ENCODE peak calls at places on chromosomes 7 and 10, in ten cellular contexts. One of them, this sample, is unnamed.

GRCh38 chr10:124541076-124541903 is 79.7 kb downstream of the LHPP start:
- DNase-seq in tibial nerve: no peak
- DNase-seq in suprapubic skin: no peak
- DNase-seq in Peyer's patch: no peak
- DNase-seq in uterus: no peak
- DNase-seq in adrenal gland: no peak
- DNase-seq in heart left ventricle: peak
- DNase-seq in prostate gland: no peak
- DNase-seq in HCT116: no peak
- DNase-seq in GM12891: no peak
- DNase-seq in this sample: peak

GRCh38 chr10:80271416-80271815 is 18.0 kb downstream of the MAT1A start:
- DNase-seq in suprapubic skin: no peak
- DNase-seq in uterus: no peak
- DNase-seq in prostate gland: no peak
- DNase-seq in HCT116: no peak
- DNase-seq in heart left ventricle: no peak
- DNase-seq in adrenal gland: no peak
- DNase-seq in Peyer's patch: no peak
- DNase-seq in GM12891: no peak
- DNase-seq in tibial nerve: no peak
- DNase-seq in this sample: no peak

GRCh38 chr7:322708-323111 is 32.7 kb downstream of the FOXL3 start:
- DNase-seq in uterus: no peak
- DNase-seq in Peyer's patch: no peak
- DNase-seq in tibial nerve: no peak
- DNase-seq in adrenal gland: no peak
- DNase-seq in prostate gland: no peak
- DNase-seq in suprapubic skin: no peak
- DNase-seq in heart left ventricle: peak
- DNase-seq in GM12891: no peak
- DNase-seq in HCT116: no peak
- DNase-seq in this sample: no peak

GRCh38 chr10:4541292-4541691 is 284.7 kb upstream of the AKR1E2 start:
- DNase-seq in uterus: no peak
- DNase-seq in heart left ventricle: no peak
- DNase-seq in adrenal gland: no peak
- DNase-seq in prostate gland: peak
- DNase-seq in tibial nerve: no peak
- DNase-seq in HCT116: peak
- DNase-seq in Peyer's patch: no peak
- DNase-seq in GM12891: no peak
- DNase-seq in suprapubic skin: no peak
- DNase-seq in this sample: no peak

GRCh38 chr7:50696810-50697582 is 85.7 kb downstream of the GRB10 start:
- DNase-seq in tibial nerve: no peak
- DNase-seq in suprapubic skin: no peak
- DNase-seq in GM12891: no peak
- DNase-seq in heart left ventricle: no peak
- DNase-seq in prostate gland: no peak
- DNase-seq in Peyer's patch: no peak
- DNase-seq in uterus: no peak
- DNase-seq in HCT116: peak
- DNase-seq in adrenal gland: no peak
- DNase-seq in this sample: peak

GRCh38 chr10:85643171-85643838 is 723.3 kb downstream of the GRID1 start:
- DNase-seq in suprapubic skin: no peak
- DNase-seq in HCT116: no peak
- DNase-seq in Peyer's patch: no peak
- DNase-seq in adrenal gland: no peak
- DNase-seq in GM12891: no peak
- DNase-seq in heart left ventricle: no peak
- DNase-seq in tibial nerve: no peak
- DNase-seq in prostate gland: no peak
- DNase-seq in uterus: no peak
- DNase-seq in this sample: no peak

GRCh38 chr7:98394377-98394836 is 6.5 kb downstream of the BAIAP2L1 start:
- DNase-seq in uterus: no peak
- DNase-seq in Peyer's patch: no peak
- DNase-seq in tibial nerve: no peak
- DNase-seq in GM12891: no peak
- DNase-seq in adrenal gland: peak
- DNase-seq in prostate gland: no peak
- DNase-seq in suprapubic skin: no peak
- DNase-seq in heart left ventricle: no peak
- DNase-seq in HCT116: peak
- DNase-seq in this sample: no peak

GRCh38 chr7:36905836-36906235 is 181.5 kb upstream of the AOAH start:
- DNase-seq in GM12891: no peak
- DNase-seq in Peyer's patch: no peak
- DNase-seq in heart left ventricle: no peak
- DNase-seq in adrenal gland: no peak
- DNase-seq in tibial nerve: no peak
- DNase-seq in HCT116: no peak
- DNase-seq in suprapubic skin: no peak
- DNase-seq in uterus: no peak
- DNase-seq in prostate gland: no peak
- DNase-seq in this sample: no peak

GRCh38 chr10:84659027-84659426 is 330.6 kb downstream of the CCSER2 start:
- DNase-seq in Peyer's patch: no peak
- DNase-seq in HCT116: no peak
- DNase-seq in GM12891: no peak
- DNase-seq in heart left ventricle: no peak
- DNase-seq in suprapubic skin: no peak
- DNase-seq in prostate gland: no peak
- DNase-seq in tibial nerve: no peak
- DNase-seq in adrenal gland: no peak
- DNase-seq in uterus: no peak
- DNase-seq in this sample: no peak

GRCh38 chr7:108684629-108685028 is 115.0 kb downstream of the DNAJB9 start:
- DNase-seq in HCT116: peak
- DNase-seq in adrenal gland: no peak
- DNase-seq in prostate gland: no peak
- DNase-seq in Peyer's patch: no peak
- DNase-seq in uterus: no peak
- DNase-seq in suprapubic skin: no peak
- DNase-seq in heart left ventricle: no peak
- DNase-seq in tibial nerve: no peak
- DNase-seq in GM12891: no peak
- DNase-seq in this sample: no peak

GRCh38 chr10:7984896-7985295 is 69.6 kb upstream of the GATA3 start:
- DNase-seq in prostate gland: no peak
- DNase-seq in adrenal gland: no peak
- DNase-seq in HCT116: no peak
- DNase-seq in tibial nerve: no peak
- DNase-seq in heart left ventricle: no peak
- DNase-seq in Peyer's patch: no peak
- DNase-seq in uterus: no peak
- DNase-seq in GM12891: no peak
- DNase-seq in suprapubic skin: no peak
- DNase-seq in this sample: peak

GRCh38 chr10:36515313-36515712 is 610.1 kb upstream of the ANKRD30A start:
- DNase-seq in prostate gland: no peak
- DNase-seq in HCT116: no peak
- DNase-seq in Peyer's patch: no peak
- DNase-seq in uterus: no peak
- DNase-seq in GM12891: no peak
- DNase-seq in suprapubic skin: no peak
- DNase-seq in heart left ventricle: no peak
- DNase-seq in adrenal gland: no peak
- DNase-seq in tibial nerve: no peak
- DNase-seq in this sample: no peak

GRCh38 chr7:50321678-50322077 is 17.2 kb downstream of the IKZF1 start:
- DNase-seq in adrenal gland: no peak
- DNase-seq in uterus: no peak
- DNase-seq in prostate gland: no peak
- DNase-seq in tibial nerve: no peak
- DNase-seq in GM12891: no peak
- DNase-seq in HCT116: no peak
- DNase-seq in Peyer's patch: no peak
- DNase-seq in heart left ventricle: no peak
- DNase-seq in suprapubic skin: no peak
- DNase-seq in this sample: no peak

GRCh38 chr7:98603010-98603777 is 13.9 kb upstream of the NPTX2 start:
- DNase-seq in heart left ventricle: no peak
- DNase-seq in tibial nerve: no peak
- DNase-seq in adrenal gland: no peak
- DNase-seq in prostate gland: no peak
- DNase-seq in HCT116: no peak
- DNase-seq in GM12891: no peak
- DNase-seq in Peyer's patch: no peak
- DNase-seq in uterus: no peak
- DNase-seq in suprapubic skin: no peak
- DNase-seq in this sample: no peak

GRCh38 chr10:6171891-6172354 is 30.8 kb upstream of the PFKFB3 start:
- DNase-seq in uterus: no peak
- DNase-seq in heart left ventricle: peak
- DNase-seq in adrenal gland: peak
- DNase-seq in tibial nerve: no peak
- DNase-seq in Peyer's patch: peak
- DNase-seq in GM12891: no peak
- DNase-seq in prostate gland: no peak
- DNase-seq in suprapubic skin: peak
- DNase-seq in HCT116: no peak
- DNase-seq in this sample: no peak

GRCh38 chr10:11602919-11603523 is 8.4 kb downstream of the USP6NL start:
- DNase-seq in uterus: no peak
- DNase-seq in Peyer's patch: no peak
- DNase-seq in tibial nerve: no peak
- DNase-seq in suprapubic skin: no peak
- DNase-seq in adrenal gland: no peak
- DNase-seq in HCT116: peak
- DNase-seq in GM12891: no peak
- DNase-seq in prostate gland: no peak
- DNase-seq in heart left ventricle: no peak
- DNase-seq in this sample: peak

GRCh38 chr10:106614293-106614692 is 550.2 kb downstream of the SORCS1 start:
- DNase-seq in GM12891: no peak
- DNase-seq in HCT116: no peak
- DNase-seq in heart left ventricle: no peak
- DNase-seq in prostate gland: no peak
- DNase-seq in suprapubic skin: no peak
- DNase-seq in Peyer's patch: no peak
- DNase-seq in uterus: no peak
- DNase-seq in adrenal gland: no peak
- DNase-seq in tibial nerve: no peak
- DNase-seq in this sample: no peak

GRCh38 chr7:31027161-31027965 is 24.7 kb upstream of the ADCYAP1R1 start:
- DNase-seq in suprapubic skin: no peak
- DNase-seq in heart left ventricle: peak
- DNase-seq in uterus: peak
- DNase-seq in HCT116: no peak
- DNase-seq in prostate gland: no peak
- DNase-seq in tibial nerve: no peak
- DNase-seq in GM12891: no peak
- DNase-seq in Peyer's patch: no peak
- DNase-seq in adrenal gland: no peak
- DNase-seq in this sample: no peak

GRCh38 chr10:96073722-96074121 is 30.3 kb downstream of the CCNJ start:
- DNase-seq in GM12891: no peak
- DNase-seq in Peyer's patch: no peak
- DNase-seq in HCT116: peak
- DNase-seq in adrenal gland: no peak
- DNase-seq in uterus: no peak
- DNase-seq in heart left ventricle: no peak
- DNase-seq in suprapubic skin: no peak
- DNase-seq in tibial nerve: no peak
- DNase-seq in prostate gland: no peak
- DNase-seq in this sample: no peak

DNA sequence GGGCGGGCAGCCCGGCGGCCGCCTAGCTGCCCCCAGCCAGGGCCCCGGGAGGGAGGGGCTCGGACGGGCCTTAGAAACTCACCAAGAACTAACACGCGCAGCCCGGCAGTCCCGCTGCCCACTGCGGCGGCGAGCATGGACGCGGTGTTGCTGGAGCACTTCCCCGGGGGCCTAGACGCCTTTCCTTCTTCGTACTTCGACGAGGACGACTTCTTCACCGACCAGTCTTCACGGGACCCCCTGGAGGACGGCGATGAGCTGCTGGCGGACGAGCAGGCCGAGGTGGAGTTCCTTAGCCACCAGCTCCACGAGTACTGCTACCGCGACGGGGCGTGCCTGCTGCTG is 256 bp downstream of the PTF1A start:
- DNase-seq in suprapubic skin: no peak
- DNase-seq in prostate gland: no peak
- DNase-seq in HCT116: no peak
- DNase-seq in adrenal gland: no peak
- DNase-seq in tibial nerve: no peak
- DNase-seq in heart left ventricle: no peak
- DNase-seq in Peyer's patch: no peak
- DNase-seq in GM12891: no peak
- DNase-seq in uterus: no peak
- DNase-seq in this sample: peak
- TF ChIP-seq POLR2A in suprapubic skin: no peak
- TF ChIP-seq POLR2A in prostate gland: no peak
- TF ChIP-seq POLR2A in HCT116: no peak
- TF ChIP-seq POLR2A in adrenal gland: no peak
- TF ChIP-seq POLR2A in tibial nerve: no peak
- TF ChIP-seq POLR2A in heart left ventricle: no peak
- TF ChIP-seq POLR2A in Peyer's patch: no peak
- TF ChIP-seq POLR2A in GM12891: no peak
- TF ChIP-seq POLR2A in uterus: no peak
- TF ChIP-seq POLR2A in this sample: no peak

GRCh38 chr10:102917962-102918816 is at the start of gene CNNM2:
- DNase-seq in prostate gland: peak
- DNase-seq in adrenal gland: peak
- DNase-seq in uterus: peak
- DNase-seq in tibial nerve: peak
- DNase-seq in suprapubic skin: peak
- DNase-seq in heart left ventricle: peak
- DNase-seq in HCT116: peak
- DNase-seq in GM12891: peak
- DNase-seq in Peyer's patch: peak
- DNase-seq in this sample: peak
- TF ChIP-seq POLR2A in prostate gland: no peak
- TF ChIP-seq POLR2A in adrenal gland: peak
- TF ChIP-seq POLR2A in uterus: peak
- TF ChIP-seq POLR2A in tibial nerve: peak
- TF ChIP-seq POLR2A in suprapubic skin: no peak
- TF ChIP-seq POLR2A in heart left ventricle: no peak
- TF ChIP-seq POLR2A in HCT116: peak
- TF ChIP-seq POLR2A in GM12891: peak
- TF ChIP-seq POLR2A in Peyer's patch: peak
- TF ChIP-seq POLR2A in this sample: peak

GRCh38 chr10:61994404-61995031 is 93.0 kb downstream of the ARID5B start:
- DNase-seq in prostate gland: no peak
- DNase-seq in GM12891: no peak
- DNase-seq in adrenal gland: no peak
- DNase-seq in uterus: no peak
- DNase-seq in HCT116: no peak
- DNase-seq in tibial nerve: no peak
- DNase-seq in suprapubic skin: no peak
- DNase-seq in Peyer's patch: no peak
- DNase-seq in heart left ventricle: no peak
- DNase-seq in this sample: no peak
- TF ChIP-seq POLR2A in prostate gland: no peak
- TF ChIP-seq POLR2A in GM12891: no peak
- TF ChIP-seq POLR2A in adrenal gland: no peak
- TF ChIP-seq POLR2A in uterus: no peak
- TF ChIP-seq POLR2A in HCT116: no peak
- TF ChIP-seq POLR2A in tibial nerve: no peak
- TF ChIP-seq POLR2A in suprapubic skin: no peak
- TF ChIP-seq POLR2A in Peyer's patch: no peak
- TF ChIP-seq POLR2A in heart left ventricle: no peak
- TF ChIP-seq POLR2A in this sample: no peak

GRCh38 chr10:117375360-117376147 is at the start of gene PDZD8:
- DNase-seq in adrenal gland: peak
- DNase-seq in prostate gland: peak
- DNase-seq in heart left ventricle: peak
- DNase-seq in HCT116: peak
- DNase-seq in Peyer's patch: peak
- DNase-seq in GM12891: peak
- DNase-seq in uterus: peak
- DNase-seq in suprapubic skin: peak
- DNase-seq in tibial nerve: peak
- DNase-seq in this sample: peak
- TF ChIP-seq POLR2A in adrenal gland: peak
- TF ChIP-seq POLR2A in prostate gland: peak
- TF ChIP-seq POLR2A in heart left ventricle: peak
- TF ChIP-seq POLR2A in HCT116: peak
- TF ChIP-seq POLR2A in Peyer's patch: peak
- TF ChIP-seq POLR2A in GM12891: peak
- TF ChIP-seq POLR2A in uterus: peak
- TF ChIP-seq POLR2A in suprapubic skin: peak
- TF ChIP-seq POLR2A in tibial nerve: peak
- TF ChIP-seq POLR2A in this sample: peak